ENCODE peak calls at places on chromosomes 2 and 18, in four cellular contexts. I, M, J and H are unnamed samples.

GRCh38 chr2:229910832-229911412 is 10.9 kb downstream of the TRIP12 start:
- DNase-seq in I (peak), M (no peak), J (peak), H (no peak)

GRCh38 chr18:74373428-74373827 is 57.8 kb downstream of the C18orf63 start:
- DNase-seq in I (no peak), M (peak), J (no peak), H (no peak)

GRCh38 chr2:227710986-227711385 is 6.8 kb downstream of the SLC19A3 start:
- DNase-seq in I (no peak), M (no peak), J (no peak), H (no peak)

GRCh38 chr2:127844973-127845372 is 13.0 kb downstream of the POLR2D start:
- DNase-seq in I (no peak), M (no peak), J (no peak), H (no peak)

GRCh38 chr18:12679183-12679786 is 21.4 kb upstream of the SPIRE1 start:
- DNase-seq in I (no peak), M (no peak), J (peak), H (no peak)

GRCh38 chr2:28592481-28592880 is 96.6 kb downstream of the PLB1 start:
- DNase-seq in I (no peak), M (no peak), J (no peak), H (no peak)

GRCh38 chr18:24734058-24734457 is 273.6 kb downstream of the HRH4 start:
- DNase-seq in I (no peak), M (peak), J (peak), H (no peak)

GRCh38 chr2:168490015-168490874 is 34.2 kb downstream of the CERS6 start:
- DNase-seq in I (peak), M (peak), J (peak), H (no peak)

GRCh38 chr18:80210312-80211083 is 36.8 kb downstream of the PARD6G start:
- DNase-seq in I (no peak), M (no peak), J (no peak), H (peak)

GRCh38 chr2:106105151-106105922 is 88.8 kb downstream of the UXS1 start:
- DNase-seq in I (no peak), M (no peak), J (no peak), H (no peak)

GRCh38 chr18:2843161-2843560 is 3.6 kb upstream of the EMILIN2 start:
- DNase-seq in I (no peak), M (no peak), J (no peak), H (no peak)

GRCh38 chr2:3317277-3317685 is 60.3 kb downstream of the EIPR1 start:
- DNase-seq in I (no peak), M (no peak), J (no peak), H (no peak)

GRCh38 chr2:232486558-232487384 is 863 bp downstream of the ECEL1 start:
- DNase-seq in I (no peak), M (no peak), J (no peak), H (no peak)

GRCh38 chr2:173891315-173892037 is 73.7 kb downstream of the SP3 start:
- DNase-seq in I (no peak), M (no peak), J (no peak), H (no peak)

GRCh38 chr2:74002515-74003391 is 18.0 kb downstream of the TET3 start:
- DNase-seq in I (peak), M (peak), J (peak), H (no peak)

GRCh38 chr2:128361376-128362131 is 42.9 kb upstream of the HS6ST1 start:
- DNase-seq in I (no peak), M (no peak), J (no peak), H (no peak)

GRCh38 chr2:105298017-105298416 is 31.5 kb downstream of the TGFBRAP1 start:
- DNase-seq in I (no peak), M (no peak), J (no peak), H (no peak)

GRCh38 chr2:128160616-128161275 is 69.7 kb downstream of the UGGT1 start:
- DNase-seq in I (no peak), M (no peak), J (no peak), H (no peak)

GRCh38 chr2:60597346-60597745 is 43.9 kb upstream of the BCL11A start:
- DNase-seq in I (no peak), M (no peak), J (peak), H (no peak)

GRCh38 chr2:196677404-196677803 is 37.9 kb downstream of the CCDC150 start:
- DNase-seq in I (no peak), M (no peak), J (peak), H (peak)

GRCh38 chr2:238942941-238943715 is 95.2 kb downstream of the TWIST2 start:
- DNase-seq in I (no peak), M (no peak), J (peak), H (no peak)

GRCh38 chr2:46555011-46555410 is 75.6 kb downstream of the TMEM247 start:
- DNase-seq in I (no peak), M (peak), J (no peak), H (no peak)

GRCh38 chr2:1816414-1816911 is 72.1 kb upstream of the PXDN start:
- DNase-seq in I (no peak), M (no peak), J (peak), H (no peak)

GRCh38 chr2:240932001-240932723 is 26.0 kb downstream of the CROCC2 start:
- DNase-seq in I (peak), M (no peak), J (no peak), H (no peak)

GRCh38 chr2:88187927-88188326 is 17.8 kb downstream of the THNSL2 start:
- DNase-seq in I (no peak), M (no peak), J (no peak), H (no peak)

GRCh38 chr18:50967714-50968661 is at the start of gene ELAC1:
- DNase-seq in I (peak), M (peak), J (peak), H (no peak)

GRCh38 chr2:215503381-215503780 is 67.5 kb upstream of the FN1 start:
- DNase-seq in I (no peak), M (no peak), J (peak), H (no peak)

GRCh38 chr2:233836359-233836758 is 18.0 kb downstream of the HJURP start:
- DNase-seq in I (no peak), M (no peak), J (no peak), H (no peak)

GRCh38 chr18:48879008-48879431 is 71.7 kb downstream of the SMAD7 start:
- DNase-seq in I (no peak), M (no peak), J (no peak), H (peak)